ENCODE peak calls at places on chromosomes 4 and X, in nine cellular contexts. G is spleen; D is prostate gland; Y is transverse colon; C is Calu3; W is CD4-positive, alpha-beta T cell; E is tibial artery; B is neural crest cell; I is thoracic aorta. V is an unnamed sample.

GRCh38 chr4:99708551-99708950 is 50.9 kb upstream of the C4orf54 start:
- DNase-seq in G (no peak), I (no peak), C (no peak), B (no peak), W (no peak), Y (no peak), D (no peak), E (no peak), V (no peak)

GRCh38 chr4:165464813-165465381 is 86.1 kb downstream of the CPE start:
- DNase-seq in D (no peak), W (no peak), B (no peak), G (no peak), I (no peak), Y (no peak), C (no peak), E (no peak), V (peak)

GRCh38 chrX:154734101-154734781 is 16.6 kb downstream of the GAB3 start:
- DNase-seq in W (no peak), E (peak), Y (peak), I (no peak), D (no peak), G (peak), B (no peak), C (no peak), V (no peak)

GRCh38 chrX:91080822-91081221 is 353.8 kb upstream of the PABPC5 start:
- DNase-seq in G (no peak), I (no peak), Y (no peak), B (no peak), D (no peak), E (no peak), C (no peak), W (no peak), V (no peak)

GRCh38 chr4:88722828-88723227 is 25.2 kb upstream of the NAP1L5 start:
- DNase-seq in D (no peak), B (no peak), I (no peak), G (no peak), C (no peak), Y (no peak), W (no peak), E (no peak), V (no peak)

GRCh38 chrX:128458888-128459287 is 406.7 kb upstream of the ACTRT1 start:
- DNase-seq in B (no peak), W (no peak), D (no peak), Y (no peak), G (no peak), E (no peak), I (no peak), C (no peak), V (no peak)

GRCh38 chrX:45266456-45266855 is 65.8 kb upstream of the DIPK2B start:
- DNase-seq in C (no peak), E (no peak), D (no peak), B (no peak), G (no peak), I (no peak), W (no peak), Y (no peak), V (no peak)

GRCh38 chr4:117817316-117817715 is 217.0 kb upstream of the NDST3 start:
- DNase-seq in C (no peak), W (no peak), G (no peak), E (no peak), B (no peak), D (no peak), I (no peak), Y (no peak), V (no peak)

GRCh38 chr4:5774416-5775056 is 63.5 kb downstream of the EVC start:
- DNase-seq in D (no peak), G (no peak), B (no peak), I (no peak), W (no peak), E (no peak), Y (no peak), C (no peak), V (no peak)

GRCh38 chr4:184857446-184858121 is 31.8 kb upstream of the ACSL1 start:
- DNase-seq in W (no peak), B (no peak), Y (no peak), G (peak), I (no peak), C (no peak), E (no peak), D (no peak), V (no peak)

GRCh38 chr4:8308856-8309771 is 39.6 kb downstream of the HTRA3 start:
- DNase-seq in B (no peak), Y (no peak), I (no peak), C (no peak), E (peak), W (no peak), G (peak), D (no peak), V (no peak)

GRCh38 chrX:48961585-48962091 is 4.2 kb upstream of the OTUD5 start:
- DNase-seq in I (no peak), D (no peak), C (no peak), B (no peak), W (no peak), Y (peak), E (peak), G (no peak), V (no peak)

GRCh38 chr4:105194328-105195231 is 47.9 kb downstream of the TET2 start:
- DNase-seq in G (no peak), E (no peak), B (no peak), Y (no peak), C (no peak), D (no peak), I (no peak), W (no peak), V (no peak)

GRCh38 chr4:184282895-184283654 is 65.4 kb upstream of the ENPP6 start:
- DNase-seq in W (no peak), I (no peak), E (no peak), G (no peak), B (no peak), Y (peak), C (no peak), D (peak), V (no peak)

GRCh38 chrX:45154462-45154861 is 46.2 kb downstream of the DIPK2B start:
- DNase-seq in Y (no peak), G (no peak), W (no peak), I (no peak), D (no peak), B (no peak), E (no peak), C (no peak), V (no peak)

GRCh38 chrX:44306336-44306735 is 37.1 kb downstream of the EFHC2 start:
- DNase-seq in D (no peak), E (no peak), W (no peak), C (peak), I (no peak), Y (peak), B (no peak), G (no peak), V (no peak)

GRCh38 chr4:6917445-6918241 is 8.0 kb downstream of the TBC1D14 start:
- DNase-seq in D (peak), I (no peak), G (peak), B (no peak), C (peak), Y (peak), W (no peak), E (peak), V (no peak)

GRCh38 chrX:9164086-9164485 is 130.2 kb upstream of the FAM9B start:
- DNase-seq in Y (no peak), E (no peak), D (no peak), W (no peak), G (no peak), I (no peak), B (no peak), C (no peak), V (no peak)

GRCh38 chr4:182062936-182063335 is 180.3 kb upstream of the TENM3 start:
- DNase-seq in I (no peak), W (no peak), Y (no peak), B (no peak), G (no peak), E (no peak), D (no peak), C (no peak), V (peak)

DNA sequence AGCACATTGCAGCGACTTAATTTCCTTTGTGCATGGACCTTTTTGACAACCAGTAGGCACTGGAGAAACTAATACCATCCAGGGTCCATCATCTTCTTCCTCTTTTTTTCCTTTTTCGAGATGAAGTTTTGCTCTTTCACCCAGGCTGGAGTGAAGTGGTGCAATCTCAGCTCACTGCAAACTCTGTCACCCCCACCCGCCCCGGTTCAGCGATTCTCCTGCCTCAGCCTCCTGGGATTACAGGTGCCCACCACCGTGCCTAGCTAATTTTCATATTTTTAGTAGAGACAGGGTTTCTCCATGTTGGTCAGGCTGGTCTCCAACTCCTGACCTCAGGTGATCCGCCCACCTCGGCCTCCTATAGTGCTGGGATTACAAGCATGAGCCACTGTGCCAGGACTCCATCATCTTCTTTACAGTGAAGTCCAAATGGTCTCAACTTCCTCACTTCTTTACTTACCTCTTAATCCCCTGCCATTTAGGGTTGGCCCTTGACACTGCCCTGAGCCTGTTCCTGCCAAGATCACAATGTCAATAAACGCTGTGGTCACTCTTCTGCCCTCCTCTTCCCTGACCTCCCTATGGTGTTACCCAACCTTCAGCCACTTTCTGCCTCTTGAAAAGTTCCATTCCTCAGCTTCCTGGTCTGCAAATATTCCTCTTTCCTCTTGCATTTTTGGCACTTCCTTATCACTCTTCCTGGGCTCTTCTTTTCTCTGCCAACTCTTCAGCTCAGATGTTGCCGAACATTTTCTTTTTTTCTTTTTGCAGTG is 119.8 kb upstream of the SLC34A2 start:
- DNase-seq in B (no peak), G (no peak), D (no peak), W (no peak), C (no peak), E (no peak), Y (no peak), I (no peak), V (no peak)
- TF ChIP-seq CTCF in B (no peak), G (no peak), D (no peak), W (no peak), C (no peak), E (no peak), Y (no peak), I (no peak), V (no peak)

GRCh38 chrX:100995469-100995868 is 26.0 kb downstream of the ARL13A start:
- DNase-seq in D (no peak), G (no peak), I (no peak), Y (no peak), W (no peak), C (no peak), E (no peak), B (no peak), V (peak)

GRCh38 chrX:100994352-100995281 is 25.1 kb downstream of the ARL13A start:
- DNase-seq in G (no peak), B (no peak), D (no peak), W (no peak), I (no peak), Y (no peak), E (no peak), C (peak), V (no peak)

GRCh38 chrX:100999451-100999850 is 29.9 kb downstream of the ARL13A start:
- DNase-seq in E (no peak), B (no peak), C (no peak), W (no peak), G (no peak), I (no peak), Y (no peak), D (no peak), V (no peak)
- TF ChIP-seq CTCF in E (no peak), B (no peak), C (no peak), W (no peak), G (no peak), I (no peak), Y (no peak), D (no peak), V (no peak)

GRCh38 chr4:17614416-17615299 is at the start of gene MED28:
- DNase-seq in W (peak), G (peak), C (peak), B (peak), D (peak), I (peak), Y (peak), E (peak), V (peak)
- TF ChIP-seq CTCF in W (no peak), G (peak), C (no peak), B (peak), D (peak), I (no peak), Y (no peak), E (no peak), V (no peak)

GRCh38 chr4:127782025-127782274 is 172 bp upstream of the HSPA4L start:
- DNase-seq in I (peak), W (no peak), C (peak), Y (peak), D (peak), B (peak), E (peak), G (peak), V (peak)
- TF ChIP-seq CTCF in I (no peak), W (no peak), C (no peak), Y (no peak), D (no peak), B (no peak), E (no peak), G (no peak), V (no peak)

DNA sequence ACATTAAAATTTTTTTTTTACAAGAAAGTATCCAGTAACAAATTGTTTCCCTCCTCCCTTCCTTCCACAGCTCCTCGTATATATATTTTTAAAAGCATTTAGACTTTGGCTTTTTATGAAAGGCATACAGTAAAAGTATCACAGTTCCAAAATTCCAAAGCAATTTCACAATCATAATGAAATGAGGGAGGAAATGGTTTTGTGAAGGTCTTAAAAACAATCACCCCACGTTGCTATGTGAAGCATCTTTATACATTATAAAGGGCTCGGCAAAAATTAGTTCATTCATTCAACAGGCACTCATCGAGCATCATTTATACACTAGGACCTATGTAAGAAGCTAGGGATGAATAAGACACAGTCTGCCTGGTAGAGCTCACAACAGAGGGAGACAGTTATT is 240.0 kb downstream of the MAML3 start:
- DNase-seq in B (no peak), G (no peak), Y (no peak), C (no peak), I (no peak), D (no peak), W (no peak), E (no peak), V (no peak)
- TF ChIP-seq CTCF in B (no peak), G (no peak), Y (no peak), C (no peak), I (no peak), D (no peak), W (no peak), E (no peak), V (no peak)

GRCh38 chr4:103032575-103032974 is 13.1 kb upstream of the SLC9B1 start:
- DNase-seq in I (no peak), B (no peak), Y (peak), C (peak), E (no peak), G (no peak), D (no peak), W (no peak), V (no peak)
- TF ChIP-seq CTCF in I (no peak), B (peak), Y (peak), C (peak), E (no peak), G (peak), D (no peak), W (no peak), V (peak)

V was measured in AG09319.